ENCODE peak calls at places on chromosomes 2 and 18, in six cellular contexts. K is GM23338, C is astrocyte of the cerebellum, Z is coronary artery, J is AG04450, D is heart right ventricle. X is an unnamed sample.

GRCh38 chr2:29601872-29602271 is 319.5 kb downstream of the ALK start:
- DNase-seq in K (no peak), C (no peak), Z (no peak), J (no peak), D (no peak), X (no peak)

GRCh38 chr2:240997856-240998705 is at the start of gene SNED1:
- DNase-seq in K (peak), C (no peak), Z (peak), J (no peak), D (peak), X (peak)

GRCh38 chr18:12989397-12990127 is 1.6 kb upstream of the CEP192 start:
- DNase-seq in K (no peak), C (no peak), Z (no peak), J (no peak), D (no peak), X (no peak)

GRCh38 chr2:226754821-226755536 is 44.6 kb downstream of the IRS1 start:
- DNase-seq in K (no peak), C (no peak), Z (no peak), J (peak), D (no peak), X (peak)

GRCh38 chr2:99035920-99036319 is 99.9 kb upstream of the CRACDL start:
- DNase-seq in K (no peak), C (no peak), Z (no peak), J (no peak), D (no peak), X (no peak)

GRCh38 chr2:62406573-62407043 is 99.4 kb downstream of the TMEM17 start:
- DNase-seq in K (no peak), C (no peak), Z (no peak), J (no peak), D (no peak), X (no peak)

GRCh38 chr2:201151127-201152074 is 31.5 kb upstream of the CASP10 start:
- DNase-seq in K (no peak), C (peak), Z (no peak), J (peak), D (no peak), X (peak)

GRCh38 chr2:3267869-3268704 is 109.5 kb downstream of the EIPR1 start:
- DNase-seq in K (no peak), C (no peak), Z (no peak), J (no peak), D (no peak), X (no peak)

GRCh38 chr2:189347540-189347939 is 93.7 kb upstream of the WDR75 start:
- DNase-seq in K (peak), C (peak), Z (no peak), J (peak), D (no peak), X (peak)

GRCh38 chr2:128271186-128271890 is 47.3 kb downstream of the HS6ST1 start:
- DNase-seq in K (no peak), C (no peak), Z (peak), J (no peak), D (no peak), X (no peak)

GRCh38 chr18:22391571-22392359 is 25.9 kb downstream of the CTAGE1 start:
- DNase-seq in K (no peak), C (peak), Z (no peak), J (peak), D (no peak), X (peak)

GRCh38 chr2:203579730-203580129 is 44.6 kb upstream of the RAPH1 start:
- DNase-seq in K (no peak), C (no peak), Z (no peak), J (no peak), D (no peak), X (no peak)

GRCh38 chr2:159083601-159084000 is 115.2 kb downstream of the TANC1 start:
- DNase-seq in K (no peak), C (no peak), Z (no peak), J (no peak), D (no peak), X (peak)

GRCh38 chr2:168635065-168635577 is 167.3 kb upstream of the NOSTRIN start:
- DNase-seq in K (peak), C (no peak), Z (no peak), J (peak), D (peak), X (peak)

GRCh38 chr2:91477731-91478672 is 2786.5 kb downstream of the RPIA start:
- DNase-seq in K (peak), C (peak), Z (peak), J (no peak), D (peak), X (no peak)

GRCh38 chr2:37894047-37894446 is 31.0 kb upstream of the RMDN2 start:
- DNase-seq in K (no peak), C (no peak), Z (no peak), J (no peak), D (no peak), X (no peak)

GRCh38 chr2:62578837-62579640 is 73.0 kb upstream of the TMEM17 start:
- DNase-seq in K (no peak), C (peak), Z (no peak), J (peak), D (no peak), X (peak)

GRCh38 chr2:176473177-176473576 is 203.9 kb downstream of the MTX2 start:
- DNase-seq in K (no peak), C (no peak), Z (no peak), J (no peak), D (peak), X (peak)
- H3K4me3 ChIP-seq in K (no peak), C (no peak), Z (peak), J (peak), D (peak), X (peak)

DNA sequence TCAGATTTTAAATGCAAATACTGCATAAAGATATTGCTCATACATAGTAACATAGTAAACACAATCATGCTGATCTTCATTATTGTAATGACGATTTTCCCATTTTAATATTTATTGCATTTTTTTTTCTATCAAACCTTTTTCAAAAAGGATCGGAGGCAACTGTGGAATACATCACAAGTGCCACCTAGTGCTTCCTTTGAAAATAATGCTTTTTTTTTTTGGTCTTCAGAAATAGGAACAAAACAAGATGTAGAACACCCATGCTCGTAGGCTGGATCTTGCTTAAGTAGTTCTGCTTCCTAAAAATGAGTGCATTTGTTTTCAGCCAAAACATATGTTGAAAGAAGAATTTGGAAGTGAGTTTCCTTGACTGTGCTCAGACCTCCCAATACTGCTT is 35.7 kb upstream of the GPR155 start:
- DNase-seq in K (peak), C (no peak), Z (no peak), J (no peak), D (no peak), X (peak)
- TF ChIP-seq CTCF in K (no peak), C (no peak), Z (no peak), J (peak), D (no peak), X (peak)

DNA sequence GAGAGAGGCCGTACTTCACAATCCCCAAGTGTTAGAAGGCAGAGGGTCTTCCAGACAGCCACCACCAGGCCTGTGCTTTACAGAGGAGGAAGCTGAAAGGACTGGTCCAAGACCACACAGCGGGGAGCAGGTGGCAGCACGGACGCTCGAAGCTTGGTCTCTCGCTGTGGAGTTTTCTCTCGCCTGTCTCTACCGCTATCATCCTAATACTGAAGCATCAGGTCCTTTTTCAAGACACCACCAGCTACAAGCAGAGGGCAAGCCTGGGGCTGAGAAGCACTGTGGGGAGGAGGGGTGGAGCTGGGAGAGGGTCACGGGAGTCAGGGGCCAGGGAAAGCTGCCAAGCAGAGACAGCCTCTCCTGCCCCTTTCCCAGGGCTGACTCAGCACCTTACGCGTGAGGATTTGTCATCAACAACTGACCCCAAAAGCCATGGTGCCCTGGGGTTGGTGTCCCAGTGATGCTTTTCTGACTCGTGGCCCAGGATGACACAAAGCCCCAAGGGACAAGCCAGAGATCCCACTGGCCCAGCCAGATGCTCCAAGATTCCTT is 31.8 kb upstream of the FOSL2 start:
- DNase-seq in K (no peak), C (no peak), Z (no peak), J (peak), D (peak), X (peak)
- H3K4me3 ChIP-seq in K (no peak), C (no peak), Z (no peak), J (no peak), D (no peak), X (no peak)

GRCh38 chr2:135745545-135745944 is 3.9 kb downstream of the UBXN4 start:
- DNase-seq in K (no peak), C (peak), Z (no peak), J (peak), D (no peak), X (peak)

GRCh38 chr2:135742307-135742838 is 718 bp downstream of the UBXN4 start:
- DNase-seq in K (peak), C (peak), Z (peak), J (no peak), D (peak), X (peak)

GRCh38 chr2:135743860-135744259 is 2.2 kb downstream of the UBXN4 start:
- DNase-seq in K (no peak), C (no peak), Z (no peak), J (no peak), D (no peak), X (no peak)

GRCh38 chr2:135741395-135742306 is at the start of gene UBXN4:
- DNase-seq in K (peak), C (peak), Z (peak), J (peak), D (peak), X (peak)

GRCh38 chr2:135744761-135745314 is 3.2 kb downstream of the UBXN4 start:
- DNase-seq in K (peak), C (no peak), Z (no peak), J (no peak), D (no peak), X (peak)
- TF ChIP-seq CTCF in K (peak), C (no peak), Z (no peak), J (no peak), D (no peak), X (peak)

GRCh38 chr2:102356741-102357140 is 1.1 kb downstream of the IL18R1 start:
- DNase-seq in K (no peak), C (no peak), Z (no peak), J (no peak), D (no peak), X (no peak)
- H3K4me3 ChIP-seq in K (peak), C (peak), Z (peak), J (peak), D (no peak), X (peak)

DNA sequence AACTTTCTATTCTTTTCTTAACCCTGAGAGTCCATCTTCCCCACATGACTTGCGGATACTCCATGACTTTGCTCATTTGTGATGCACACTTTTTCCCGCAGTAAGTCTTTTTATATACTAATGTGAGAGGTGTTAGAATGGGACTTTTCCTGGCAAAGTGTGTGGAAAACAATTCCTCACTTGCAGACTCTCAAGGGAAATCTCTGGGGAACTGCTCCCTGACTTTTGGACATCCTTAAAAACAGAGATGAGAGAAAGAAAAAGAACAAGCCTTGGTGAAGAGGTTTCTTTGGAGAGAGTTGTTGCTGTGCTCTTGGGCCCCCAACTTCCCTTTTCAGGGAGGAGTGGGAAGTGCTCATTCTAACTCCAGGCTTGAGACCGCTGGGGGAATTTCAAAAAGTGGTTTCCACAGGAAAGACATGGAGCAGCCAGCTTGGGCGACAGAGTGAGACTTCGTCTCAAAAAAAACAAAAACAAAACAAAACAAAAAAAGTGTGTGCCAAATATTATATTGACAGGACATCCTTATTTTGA is 142.6 kb upstream of the SPRED2 start:
- DNase-seq in K (no peak), C (no peak), Z (no peak), J (no peak), D (no peak), X (no peak)
- TF ChIP-seq CTCF in K (no peak), C (no peak), Z (no peak), J (no peak), D (no peak), X (no peak)

GRCh38 chr2:46181789-46182530 is 115.2 kb upstream of the EPAS1 start:
- DNase-seq in K (no peak), C (no peak), Z (peak), J (no peak), D (peak), X (no peak)

GRCh38 chr2:46183426-46183825 is 113.8 kb upstream of the EPAS1 start:
- DNase-seq in K (no peak), C (no peak), Z (no peak), J (no peak), D (no peak), X (no peak)

GRCh38 chr2:46184794-46185583 is 112.2 kb upstream of the EPAS1 start:
- DNase-seq in K (peak), C (no peak), Z (peak), J (no peak), D (no peak), X (no peak)

GRCh38 chr2:46188041-46188715 is 109.0 kb upstream of the EPAS1 start:
- DNase-seq in K (no peak), C (no peak), Z (peak), J (no peak), D (no peak), X (no peak)

DNA sequence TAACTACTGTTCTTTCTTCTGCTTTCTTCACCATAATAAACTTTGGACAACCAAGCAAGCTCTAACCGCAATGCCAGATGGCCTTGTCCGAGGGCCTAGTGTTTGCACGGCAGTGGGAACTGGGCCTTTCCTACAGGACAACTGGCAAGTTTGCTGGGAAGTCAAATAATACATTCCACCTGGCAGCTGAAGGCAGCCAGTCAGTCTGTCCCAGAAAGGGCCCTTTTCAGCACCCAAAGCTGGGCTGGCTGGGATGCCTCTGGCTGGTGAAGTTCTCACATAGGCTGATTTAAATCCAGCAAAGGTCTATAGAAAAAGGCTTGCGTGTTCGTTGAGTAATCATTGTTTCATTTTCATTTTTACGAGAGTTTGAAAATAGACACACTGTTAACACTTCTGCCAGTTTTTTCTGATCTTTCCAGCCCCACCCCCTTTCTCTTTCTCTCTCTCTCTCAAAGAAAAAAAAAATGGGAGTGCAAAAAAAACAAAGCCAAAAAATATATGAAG is 110.0 kb upstream of the EPAS1 start:
- DNase-seq in K (no peak), C (peak), Z (peak), J (peak), D (no peak), X (peak)
- H3K4me3 ChIP-seq in K (no peak), C (no peak), Z (peak), J (peak), D (peak), X (peak)

GRCh38 chr2:118237451-118237850 is 149.2 kb downstream of the INSIG2 start:
- DNase-seq in K (peak), C (no peak), Z (no peak), J (no peak), D (no peak), X (no peak)
- TF ChIP-seq CTCF in K (peak), C (no peak), Z (no peak), J (no peak), D (no peak), X (no peak)

GRCh38 chr18:48953096-48953706 is 2.4 kb upstream of the SMAD7 start:
- DNase-seq in K (no peak), C (no peak), Z (peak), J (no peak), D (no peak), X (no peak)
- H3K4me3 ChIP-seq in K (peak), C (peak), Z (peak), J (peak), D (peak), X (peak)

GRCh38 chr2:178419123-178419522 is 31.9 kb downstream of the PRKRA start:
- DNase-seq in K (no peak), C (no peak), Z (no peak), J (peak), D (no peak), X (peak)
- TF ChIP-seq CTCF in K (peak), C (peak), Z (no peak), J (peak), D (no peak), X (peak)